ENCODE peak calls at places on chromosomes 11 and 22, in seven cellular contexts. One of them, this sample, is unnamed.
A peak's percentile ranks its signal among the peaks of the same experiment; 100 is the strongest.

GRCh38 chr11:44617671-44618461 is 52.4 kb downstream of the CD82 start:
- DNase-seq in HS-5: no peak
- DNase-seq in AG09319: no peak
- DNase-seq in activated CD4-positive, alpha-beta memory T cell treated with anti-CD3 and anti-CD28 coated beads for 36 hours: no peak
- DNase-seq in fibroblast of the aortic adventitia: no peak
- DNase-seq in stimulated activated CD4-positive, alpha-beta T cell treated with anti-CD3 and anti-CD28 coated beads, Interleukin-2, amount 100 ng/mL, for 48 hours: no peak
- DNase-seq in activated naive CD8-positive, alpha-beta T cell treated with anti-CD3 and anti-CD28 coated beads, Interleukin-2, amount 50 U/mL, for 24 hours: peak; percentile 1
- DNase-seq in this sample: no peak

GRCh38 chr11:127564803-127565202 is 564.2 kb upstream of the KIRREL3 start:
- DNase-seq in stimulated activated CD4-positive, alpha-beta T cell treated with anti-CD3 and anti-CD28 coated beads, Interleukin-2, amount 100 ng/mL, for 48 hours: no peak
- DNase-seq in fibroblast of the aortic adventitia: no peak
- DNase-seq in activated CD4-positive, alpha-beta memory T cell treated with anti-CD3 and anti-CD28 coated beads for 36 hours: no peak
- DNase-seq in HS-5: peak; percentile 10
- DNase-seq in AG09319: no peak
- DNase-seq in activated naive CD8-positive, alpha-beta T cell treated with anti-CD3 and anti-CD28 coated beads, Interleukin-2, amount 50 U/mL, for 24 hours: no peak
- DNase-seq in this sample: no peak

GRCh38 chr22:49791682-49792081 is 36.0 kb downstream of the BRD1 start:
- DNase-seq in AG09319: no peak
- DNase-seq in fibroblast of the aortic adventitia: no peak
- DNase-seq in HS-5: no peak
- DNase-seq in activated naive CD8-positive, alpha-beta T cell treated with anti-CD3 and anti-CD28 coated beads, Interleukin-2, amount 50 U/mL, for 24 hours: no peak
- DNase-seq in stimulated activated CD4-positive, alpha-beta T cell treated with anti-CD3 and anti-CD28 coated beads, Interleukin-2, amount 100 ng/mL, for 48 hours: no peak
- DNase-seq in activated CD4-positive, alpha-beta memory T cell treated with anti-CD3 and anti-CD28 coated beads for 36 hours: no peak
- DNase-seq in this sample: no peak

GRCh38 chr22:40853330-40853729 is 3.1 kb downstream of the ST13 start:
- DNase-seq in AG09319: no peak
- DNase-seq in fibroblast of the aortic adventitia: no peak
- DNase-seq in HS-5: no peak
- DNase-seq in activated CD4-positive, alpha-beta memory T cell treated with anti-CD3 and anti-CD28 coated beads for 36 hours: no peak
- DNase-seq in stimulated activated CD4-positive, alpha-beta T cell treated with anti-CD3 and anti-CD28 coated beads, Interleukin-2, amount 100 ng/mL, for 48 hours: no peak
- DNase-seq in activated naive CD8-positive, alpha-beta T cell treated with anti-CD3 and anti-CD28 coated beads, Interleukin-2, amount 50 U/mL, for 24 hours: no peak
- DNase-seq in this sample: no peak

GRCh38 chr11:19374189-19374588 is 133.4 kb upstream of the E2F8 start:
- DNase-seq in AG09319: no peak
- DNase-seq in activated naive CD8-positive, alpha-beta T cell treated with anti-CD3 and anti-CD28 coated beads, Interleukin-2, amount 50 U/mL, for 24 hours: no peak
- DNase-seq in HS-5: peak; percentile 98
- DNase-seq in activated CD4-positive, alpha-beta memory T cell treated with anti-CD3 and anti-CD28 coated beads for 36 hours: no peak
- DNase-seq in stimulated activated CD4-positive, alpha-beta T cell treated with anti-CD3 and anti-CD28 coated beads, Interleukin-2, amount 100 ng/mL, for 48 hours: no peak
- DNase-seq in fibroblast of the aortic adventitia: peak; percentile 94
- DNase-seq in this sample: peak; percentile 15

GRCh38 chr11:85827768-85828639 is 17.1 kb upstream of the SYTL2 start:
- DNase-seq in HS-5: peak; percentile 94
- DNase-seq in activated naive CD8-positive, alpha-beta T cell treated with anti-CD3 and anti-CD28 coated beads, Interleukin-2, amount 50 U/mL, for 24 hours: no peak
- DNase-seq in fibroblast of the aortic adventitia: peak; percentile 90
- DNase-seq in AG09319: peak; percentile 54
- DNase-seq in stimulated activated CD4-positive, alpha-beta T cell treated with anti-CD3 and anti-CD28 coated beads, Interleukin-2, amount 100 ng/mL, for 48 hours: no peak
- DNase-seq in activated CD4-positive, alpha-beta memory T cell treated with anti-CD3 and anti-CD28 coated beads for 36 hours: peak; percentile 45
- DNase-seq in this sample: peak; percentile 67

GRCh38 chr22:45210577-45211431 is 29.9 kb downstream of the KIAA0930 start:
- DNase-seq in stimulated activated CD4-positive, alpha-beta T cell treated with anti-CD3 and anti-CD28 coated beads, Interleukin-2, amount 100 ng/mL, for 48 hours: no peak
- DNase-seq in AG09319: peak; percentile 80
- DNase-seq in fibroblast of the aortic adventitia: peak; percentile 83
- DNase-seq in HS-5: no peak
- DNase-seq in activated CD4-positive, alpha-beta memory T cell treated with anti-CD3 and anti-CD28 coated beads for 36 hours: no peak
- DNase-seq in activated naive CD8-positive, alpha-beta T cell treated with anti-CD3 and anti-CD28 coated beads, Interleukin-2, amount 50 U/mL, for 24 hours: no peak
- DNase-seq in this sample: no peak

GRCh38 chr22:24424001-24424900 is 3.1 kb upstream of the ADORA2A start:
- DNase-seq in HS-5: no peak
- DNase-seq in AG09319: no peak
- DNase-seq in stimulated activated CD4-positive, alpha-beta T cell treated with anti-CD3 and anti-CD28 coated beads, Interleukin-2, amount 100 ng/mL, for 48 hours: peak; percentile 29
- DNase-seq in activated naive CD8-positive, alpha-beta T cell treated with anti-CD3 and anti-CD28 coated beads, Interleukin-2, amount 50 U/mL, for 24 hours: peak; percentile 51
- DNase-seq in fibroblast of the aortic adventitia: no peak
- DNase-seq in activated CD4-positive, alpha-beta memory T cell treated with anti-CD3 and anti-CD28 coated beads for 36 hours: peak; percentile 62
- DNase-seq in this sample: no peak

GRCh38 chr11:112277029-112277428 is 16.4 kb upstream of the PLET1 start:
- DNase-seq in AG09319: no peak
- DNase-seq in HS-5: no peak
- DNase-seq in stimulated activated CD4-positive, alpha-beta T cell treated with anti-CD3 and anti-CD28 coated beads, Interleukin-2, amount 100 ng/mL, for 48 hours: no peak
- DNase-seq in activated CD4-positive, alpha-beta memory T cell treated with anti-CD3 and anti-CD28 coated beads for 36 hours: no peak
- DNase-seq in activated naive CD8-positive, alpha-beta T cell treated with anti-CD3 and anti-CD28 coated beads, Interleukin-2, amount 50 U/mL, for 24 hours: no peak
- DNase-seq in fibroblast of the aortic adventitia: no peak
- DNase-seq in this sample: no peak

GRCh38 chr11:73983764-73984543 is 1.3 kb upstream of the UCP2 start:
- DNase-seq in activated CD4-positive, alpha-beta memory T cell treated with anti-CD3 and anti-CD28 coated beads for 36 hours: no peak
- DNase-seq in activated naive CD8-positive, alpha-beta T cell treated with anti-CD3 and anti-CD28 coated beads, Interleukin-2, amount 50 U/mL, for 24 hours: no peak
- DNase-seq in fibroblast of the aortic adventitia: no peak
- DNase-seq in AG09319: no peak
- DNase-seq in stimulated activated CD4-positive, alpha-beta T cell treated with anti-CD3 and anti-CD28 coated beads, Interleukin-2, amount 100 ng/mL, for 48 hours: no peak
- DNase-seq in HS-5: no peak
- DNase-seq in this sample: no peak

GRCh38 chr11:61888043-61888442 is 3.3 kb downstream of the FADS3 start:
- DNase-seq in activated naive CD8-positive, alpha-beta T cell treated with anti-CD3 and anti-CD28 coated beads, Interleukin-2, amount 50 U/mL, for 24 hours: no peak
- DNase-seq in HS-5: peak; percentile 89
- DNase-seq in fibroblast of the aortic adventitia: peak; percentile 91
- DNase-seq in AG09319: peak; percentile 65
- DNase-seq in activated CD4-positive, alpha-beta memory T cell treated with anti-CD3 and anti-CD28 coated beads for 36 hours: no peak
- DNase-seq in stimulated activated CD4-positive, alpha-beta T cell treated with anti-CD3 and anti-CD28 coated beads, Interleukin-2, amount 100 ng/mL, for 48 hours: no peak
- DNase-seq in this sample: no peak

This sample was measured in foreskin melanocyte.